ENCODE peak calls at places on chromosomes 13 and 19, in four cellular contexts. J, O, N and F are unnamed samples.

GRCh38 chr13:114113961-114114360 is 18.5 kb downstream of the RASA3 start:
- DNase-seq in J (no peak), N (no peak), O (no peak), F (no peak)

GRCh38 chr19:31290926-31291590 is 58.2 kb downstream of the TSHZ3 start:
- DNase-seq in J (no peak), N (no peak), O (no peak), F (peak; percentile 28)

GRCh38 chr19:39943586-39943985 is 9.2 kb upstream of the FCGBP start:
- DNase-seq in N (no peak), J (no peak), O (no peak), F (no peak)

GRCh38 chr13:105990256-105990958 is 545.1 kb downstream of the EFNB2 start:
- DNase-seq in J (no peak), O (peak; percentile 62), N (no peak), F (peak; percentile 74)

GRCh38 chr19:45769821-45770191 is 754 bp upstream of the SIX5 start:
- DNase-seq in N (no peak), O (peak; percentile 68), J (no peak), F (peak; percentile 38)

GRCh38 chr19:40567750-40568494 is 8.8 kb upstream of the SHKBP1 start:
- DNase-seq in O (no peak), N (no peak), J (no peak), F (no peak)

GRCh38 chr13:80039000-80039399 is 301.9 kb downstream of the SPRY2 start:
- DNase-seq in J (no peak), N (no peak), O (no peak), F (no peak)

GRCh38 chr13:76934671-76935070 is 13.6 kb upstream of the ACOD1 start:
- DNase-seq in N (no peak), J (no peak), O (no peak), F (no peak)

GRCh38 chr19:56085571-56086275 is 35.4 kb downstream of the ZNF787 start:
- DNase-seq in N (no peak), J (no peak), O (no peak), F (peak; percentile 62)

GRCh38 chr19:10086904-10087256 is 763 bp downstream of the SHFL start:
- DNase-seq in O (no peak), N (no peak), J (no peak), F (no peak)

GRCh38 chr13:75762066-75762937 is 126.2 kb downstream of the LMO7 start:
- DNase-seq in N (no peak), O (no peak), J (no peak), F (peak; percentile 63)

DNA sequence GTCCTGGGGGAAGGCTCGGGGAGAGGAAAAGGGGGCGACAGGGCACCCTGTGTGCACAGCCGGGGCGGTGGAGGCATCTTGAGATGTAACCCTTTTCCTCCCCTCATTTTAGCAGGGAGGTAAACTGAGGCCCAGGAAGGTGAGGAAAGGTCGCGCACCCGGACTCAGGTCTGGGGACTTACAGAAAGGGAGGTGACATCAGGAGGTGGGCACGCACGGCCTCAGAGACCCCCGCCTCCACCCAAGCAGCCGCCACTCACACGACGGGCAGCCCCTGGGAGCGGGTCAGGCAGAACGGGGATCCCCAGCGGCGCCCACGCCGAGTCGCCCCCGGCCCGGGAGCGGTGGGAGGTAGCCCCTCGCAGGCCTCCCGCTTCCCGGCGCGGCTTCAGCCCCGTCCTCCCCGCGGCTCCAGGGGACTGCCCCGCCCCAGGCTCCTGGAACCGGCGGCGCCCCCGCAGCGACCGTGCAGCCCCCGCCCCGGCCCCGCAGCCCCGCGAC is 477 bp downstream of the PIP5K1C start:
- DNase-seq in O (no peak), N (no peak), J (no peak), F (no peak)
- H4K91ac ChIP-seq in O (peak overlapping the region; percentile 14), N (no peak overlapping the region), J (peak overlapping the region; percentile 53), F (peak overlapping the region; percentile 39)

GRCh38 chr13:30140973-30141372 is 166.4 kb downstream of the KATNAL1 start:
- DNase-seq in O (no peak), J (no peak), N (no peak), F (no peak)
- H4K91ac ChIP-seq in O (peak overlapping the region; percentile 57), J (peak overlapping the region; percentile 38), N (no peak overlapping the region), F (peak overlapping the region; percentile 27)

GRCh38 chr13:49220035-49220855 is at the start of gene MLNR:
- DNase-seq in N (peak; percentile 76), J (peak; percentile 35), O (peak; percentile 29), F (no peak)
- H4K91ac ChIP-seq in N (no peak within 1 kb of the TSS), J (no peak within 1 kb of the TSS), O (no peak within 1 kb of the TSS), F (no peak within 1 kb of the TSS)

GRCh38 chr19:58513694-58514563 is 2.1 kb upstream of the SLC27A5 start:
- DNase-seq in J (peak; percentile 89), O (peak; percentile 78), N (peak; percentile 95), F (peak; percentile 68)

GRCh38 chr19:58516964-58517833 is 2.4 kb downstream of the ZBTB45 start:
- DNase-seq in J (no peak), O (no peak), N (peak; percentile 26), F (no peak)

GRCh38 chr19:58516246-58516836 is 3.3 kb downstream of the ZBTB45 start:
- DNase-seq in O (no peak), N (no peak), J (no peak), F (no peak)

GRCh38 chr19:58514564-58515020 is 2.8 kb upstream of the SLC27A5 start:
- DNase-seq in J (no peak), O (no peak), N (no peak), F (no peak)

GRCh38 chr19:58515259-58515658 is 3.5 kb upstream of the SLC27A5 start:
- DNase-seq in O (no peak), J (no peak), N (no peak), F (no peak)
- H4K91ac ChIP-seq in O (no peak overlapping the region), J (no peak overlapping the region), N (no peak overlapping the region), F (no peak overlapping the region)

GRCh38 chr19:7386769-7387168 is 38.0 kb downstream of the ARHGEF18 start:
- DNase-seq in N (no peak), J (no peak), O (no peak), F (no peak)
- H4K91ac ChIP-seq in N (no peak overlapping the region), J (no peak overlapping the region), O (no peak overlapping the region), F (no peak overlapping the region)

DNA sequence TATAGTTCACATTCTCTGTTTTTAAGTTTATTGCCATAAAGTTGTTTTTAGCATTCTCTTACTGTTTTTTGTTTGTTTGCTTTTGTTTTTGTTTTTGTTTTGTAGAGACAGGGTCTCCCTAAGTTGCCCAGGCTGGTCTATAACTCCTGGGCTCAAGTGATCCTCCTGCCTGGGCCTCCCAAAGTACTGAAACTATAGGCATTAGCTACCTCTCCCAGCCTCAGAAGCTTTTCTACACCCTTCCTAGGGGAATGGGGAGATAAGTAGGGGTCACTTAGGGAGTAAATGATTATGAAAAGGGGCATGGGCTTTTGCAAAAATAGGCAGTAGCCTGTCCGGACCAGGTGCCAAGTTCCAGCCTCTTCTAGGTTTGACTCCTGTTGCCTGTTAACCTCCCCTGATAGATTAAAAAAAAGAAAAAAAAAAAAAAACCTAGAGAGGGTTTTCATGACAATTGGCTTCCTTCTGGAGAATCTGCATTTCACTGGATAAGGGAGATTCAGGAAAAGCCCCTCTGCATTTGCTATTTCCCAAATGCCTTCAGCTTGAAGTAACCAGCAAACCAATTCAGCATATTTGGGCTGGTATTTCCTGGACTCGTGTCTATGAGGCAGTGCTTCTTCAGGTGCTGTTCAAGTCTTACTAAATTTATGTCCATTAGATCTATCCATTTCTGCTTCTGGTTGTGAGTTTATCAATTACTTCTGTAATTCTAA is 216.8 kb downstream of the TM9SF2 start:
- DNase-seq in N (no peak), O (no peak), J (no peak), F (no peak)
- H4K91ac ChIP-seq in N (no peak overlapping the region), O (no peak overlapping the region), J (no peak overlapping the region), F (no peak overlapping the region)

GRCh38 chr19:792361-792885 is 4.8 kb upstream of the PTBP1 start:
- DNase-seq in O (no peak), N (peak; percentile 41), J (no peak), F (no peak)
- H4K91ac ChIP-seq in O (no peak overlapping the region), N (no peak overlapping the region), J (no peak overlapping the region), F (no peak overlapping the region)

GRCh38 chr19:29054886-29055675 is 157.9 kb downstream of the UQCRFS1 start:
- DNase-seq in N (no peak), O (no peak), J (no peak), F (no peak)

GRCh38 chr19:29062486-29063435 is 150.2 kb downstream of the UQCRFS1 start:
- DNase-seq in O (no peak), N (peak; percentile 55), J (no peak), F (no peak)

DNA sequence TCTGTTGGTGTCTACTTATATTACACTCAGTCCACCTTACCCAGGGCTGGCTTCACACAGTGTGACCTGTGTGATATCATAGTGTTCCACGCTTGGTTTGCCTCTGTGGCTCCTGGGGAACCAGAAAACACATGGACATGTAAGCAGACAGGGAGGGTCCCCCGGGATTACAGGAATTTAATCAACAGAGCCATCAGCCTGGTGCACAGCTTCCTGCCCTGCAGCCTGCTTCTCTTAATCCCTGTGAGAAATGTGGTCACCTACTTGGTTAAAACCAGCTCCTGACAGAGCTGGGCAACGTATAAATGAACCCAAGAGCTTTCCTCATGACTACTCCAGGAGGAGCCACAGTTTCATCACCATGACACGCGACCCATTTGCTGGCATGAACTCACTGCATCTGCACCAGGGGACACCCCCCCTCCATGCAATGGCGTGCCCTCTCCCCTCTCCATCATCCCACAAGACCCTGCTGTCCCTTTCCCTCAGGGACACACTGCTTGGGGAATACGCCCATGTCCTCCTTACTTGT is 152.1 kb downstream of the UQCRFS1 start:
- DNase-seq in N (no peak), O (no peak), J (no peak), F (no peak)
- H4K91ac ChIP-seq in N (no peak overlapping the region), O (no peak overlapping the region), J (no peak overlapping the region), F (no peak overlapping the region)